ENCODE peak calls at places on chromosomes 2 and 18, in four cellular contexts. O is K562, Z is epithelial cell of esophagus, Q is lower lobe of right lung. F is an unnamed sample.

GRCh38 chr2:236748385-236748784 is 178.8 kb downstream of the ACKR3 start:
- DNase-seq in O (no peak), Z (peak; percentile 73), Q (peak; percentile 68), F (no peak)

GRCh38 chr2:239809391-239809790 is 215.8 kb downstream of the NDUFA10 start:
- DNase-seq in O (no peak), Z (no peak), Q (no peak), F (no peak)

GRCh38 chr2:101188683-101189405 is 37.7 kb upstream of the TBC1D8 start:
- DNase-seq in O (peak; percentile 39), Z (no peak), Q (no peak), F (no peak)

GRCh38 chr2:150639917-150640538 is 152.6 kb upstream of the RND3 start:
- DNase-seq in O (no peak), Z (no peak), Q (no peak), F (no peak)

GRCh38 chr2:164314148-164314547 is 307.1 kb downstream of the GRB14 start:
- DNase-seq in O (no peak), Z (peak; percentile 21), Q (no peak), F (no peak)

GRCh38 chr2:54944724-54945326 is 105.4 kb downstream of the RTN4 start:
- DNase-seq in O (no peak), Z (no peak), Q (no peak), F (no peak)

GRCh38 chr2:120209427-120210233 is 13.6 kb downstream of the TMEM185B start:
- DNase-seq in O (no peak), Z (peak; percentile 23), Q (no peak), F (no peak)

GRCh38 chr2:102159295-102159694 is 16.7 kb downstream of the IL1R1 start:
- DNase-seq in O (no peak), Z (peak; percentile 30), Q (no peak), F (no peak)

GRCh38 chr2:66775730-66776422 is 341.0 kb downstream of the MEIS1 start:
- DNase-seq in O (no peak), Z (no peak), Q (no peak), F (no peak)

GRCh38 chr2:121129692-121130091 is 155.3 kb downstream of the TFCP2L1 start:
- DNase-seq in O (no peak), Z (no peak), Q (no peak), F (no peak)

GRCh38 chr18:31269508-31270074 is 48.4 kb upstream of the DSG1 start:
- DNase-seq in O (no peak), Z (no peak), Q (no peak), F (no peak)

GRCh38 chr18:31275722-31276463 is 42.1 kb upstream of the DSG1 start:
- DNase-seq in O (no peak), Z (peak; percentile 84), Q (no peak), F (no peak)

GRCh38 chr18:31274915-31275314 is 43.0 kb upstream of the DSG1 start:
- DNase-seq in O (no peak), Z (peak; percentile 96), Q (peak; percentile 59), F (no peak)

GRCh38 chr18:31270578-31270977 is 47.4 kb upstream of the DSG1 start:
- DNase-seq in O (no peak), Z (no peak), Q (no peak), F (no peak)

DNA sequence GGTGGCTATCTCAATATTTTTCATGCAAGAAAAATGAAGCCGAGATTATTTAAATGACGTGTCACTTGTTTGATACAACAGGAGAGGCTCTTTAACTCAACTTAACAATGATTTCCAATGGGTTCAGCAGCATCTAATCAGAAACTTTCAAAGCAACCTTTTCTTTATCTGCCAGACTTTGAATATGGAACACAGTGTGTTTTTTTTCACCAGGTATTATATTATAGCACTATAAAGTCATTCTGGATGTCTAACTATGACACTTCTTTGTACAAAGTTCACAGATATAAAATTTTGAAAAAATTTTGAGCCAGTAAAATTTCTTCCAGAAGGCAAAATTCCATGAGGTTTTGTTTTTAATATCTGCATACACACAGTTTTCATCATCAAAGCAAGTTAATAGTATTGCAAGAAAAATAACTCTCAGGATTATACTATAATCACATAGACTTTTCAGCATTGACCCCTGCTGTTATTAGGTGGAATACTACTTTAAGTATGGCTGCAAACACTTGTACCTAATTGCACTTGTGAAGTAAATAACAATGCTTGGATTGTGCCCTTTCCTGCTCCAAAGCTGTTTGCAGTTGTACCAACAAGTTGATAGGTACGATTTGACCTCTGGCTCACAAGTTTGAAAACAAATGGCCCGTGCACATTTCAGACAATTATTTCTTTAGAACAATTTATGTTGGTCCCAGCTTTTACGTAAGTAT is 44.0 kb upstream of the DSG1 start:
- DNase-seq in O (no peak), Z (no peak), Q (no peak), F (no peak)
- H3K4me3 ChIP-seq in O (no peak overlapping the region), Z (no peak overlapping the region), Q (no peak overlapping the region), F (no peak overlapping the region)

DNA sequence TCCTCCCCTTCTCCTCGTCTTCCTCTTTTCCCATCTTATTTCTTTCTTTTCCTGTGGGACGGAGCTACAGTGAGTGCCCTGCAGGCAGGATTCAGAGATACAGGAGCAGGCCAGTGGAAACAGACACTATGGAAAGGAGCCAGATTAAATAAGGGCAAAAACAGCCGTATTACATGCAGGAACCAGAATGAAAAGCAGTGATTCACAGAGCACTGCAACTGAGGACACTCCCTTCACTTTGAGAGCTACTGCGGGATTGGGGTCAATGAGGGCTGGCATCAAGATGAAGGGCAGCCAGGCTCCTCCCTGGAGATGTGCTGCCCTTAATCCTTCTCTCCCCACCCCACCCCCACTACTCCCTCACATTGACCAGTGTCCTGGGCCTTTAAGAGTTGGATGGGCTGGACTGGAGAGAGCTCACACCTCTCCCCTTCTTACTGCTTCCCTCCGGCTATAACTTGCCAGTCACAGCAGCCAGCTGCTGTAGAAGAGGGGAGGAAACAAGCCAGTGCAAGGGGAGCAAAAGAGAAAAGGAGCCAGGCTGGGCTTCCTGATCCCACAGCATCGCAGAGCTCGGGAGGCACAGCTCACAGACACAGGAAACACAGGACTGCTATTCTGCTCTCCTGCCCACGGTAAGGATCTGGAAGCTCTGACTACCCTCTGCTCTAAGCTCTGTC is at the start of gene PLCD4:
- DNase-seq in O (no peak), Z (peak; percentile 88), Q (no peak), F (no peak)
- H3K4me3 ChIP-seq in O (no peak within 1 kb of the TSS), Z (peak within 1 kb of the TSS; percentile 15), Q (peak within 1 kb of the TSS; percentile 22), F (peak within 1 kb of the TSS; percentile 42)

DNA sequence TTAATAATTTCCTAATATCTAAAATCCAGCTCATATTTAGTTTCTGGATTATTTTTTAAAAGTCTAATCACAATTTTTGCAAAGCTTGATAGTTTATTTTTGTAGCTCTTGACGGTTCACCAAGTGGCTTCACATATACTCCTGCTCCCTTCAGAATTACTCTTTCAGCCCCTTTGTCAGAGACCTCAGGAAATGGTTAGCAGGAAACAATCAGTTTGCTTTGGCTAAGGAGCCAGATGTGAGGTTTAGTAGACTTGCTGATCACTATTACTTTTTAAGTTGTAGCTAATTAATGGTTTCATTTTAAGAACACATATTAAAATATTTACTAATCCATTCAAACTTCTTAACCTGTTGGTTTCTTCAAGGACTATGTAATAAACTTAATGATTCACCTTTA is 2.3 kb downstream of the RBBP8 start:
- DNase-seq in O (no peak), Z (no peak), Q (no peak), F (no peak)
- H3K4me3 ChIP-seq in O (peak overlapping the region; percentile 23), Z (no peak overlapping the region), Q (no peak overlapping the region), F (no peak overlapping the region)

DNA sequence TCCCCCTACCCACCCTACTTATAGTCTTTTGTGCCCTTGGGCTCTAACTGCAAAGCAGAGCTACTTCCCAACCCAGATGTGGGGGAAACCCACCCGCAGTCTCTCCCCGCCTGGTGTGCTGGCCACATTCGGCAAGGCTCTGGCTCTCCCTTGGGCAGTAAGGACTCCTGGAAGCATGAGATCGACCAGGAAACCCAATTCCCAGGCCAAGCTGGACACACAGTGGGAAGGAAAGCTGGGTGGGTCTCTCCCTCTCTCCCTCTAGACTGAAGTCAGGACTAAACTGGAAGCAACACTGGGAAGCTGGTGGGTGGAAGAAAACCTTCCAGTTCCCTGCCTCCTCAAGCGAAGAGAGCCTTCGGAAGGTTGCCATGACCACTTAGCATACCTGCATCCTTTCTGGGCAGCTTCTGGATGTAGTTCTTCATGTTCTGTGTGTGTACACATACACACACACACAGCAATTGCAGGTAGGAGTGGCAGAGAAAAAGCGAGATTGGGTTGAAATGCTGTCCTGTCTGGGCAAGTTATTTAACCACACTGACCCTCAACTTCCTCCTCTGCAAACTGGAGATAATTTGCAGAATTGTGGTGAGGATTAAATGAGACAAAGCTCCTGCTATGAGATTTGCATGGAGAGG is 33.9 kb downstream of the ZBTB7C start:
- DNase-seq in O (no peak), Z (peak; percentile 49), Q (no peak), F (no peak)
- H3K4me3 ChIP-seq in O (no peak overlapping the region), Z (no peak overlapping the region), Q (no peak overlapping the region), F (no peak overlapping the region)

GRCh38 chr2:27766287-27766661 is 5.2 kb upstream of the MRPL33 start:
- DNase-seq in O (no peak), Z (no peak), Q (no peak), F (no peak)
- H3K4me3 ChIP-seq in O (no peak overlapping the region), Z (no peak overlapping the region), Q (peak overlapping the region; percentile 41), F (peak overlapping the region; percentile 42)